ENCODE peak calls at places on chromosomes 11 and 22, in four cellular contexts. Q, S, U and D are unnamed samples.

GRCh38 chr11:57121996-57122395 is 59.8 kb upstream of the LRRC55 start:
- DNase-seq in Q (no peak), S (no peak), U (no peak), D (no peak)

GRCh38 chr11:69518081-69518950 is 36.9 kb downstream of the LINC01488 start:
- DNase-seq in Q (no peak), S (peak), U (no peak), D (peak)

GRCh38 chr11:6402561-6402981 is 12.3 kb downstream of the SMPD1 start:
- DNase-seq in Q (no peak), S (no peak), U (no peak), D (no peak)

GRCh38 chr11:62805991-62806441 is 776 bp upstream of the NXF1 start:
- DNase-seq in Q (no peak), S (peak), U (no peak), D (no peak)

GRCh38 chr11:118060081-118060661 is 16.7 kb upstream of the TMPRSS4 start:
- DNase-seq in Q (no peak), S (no peak), U (no peak), D (peak)

GRCh38 chr11:65435981-65436411 is 13.4 kb downstream of the NEAT1 start:
- DNase-seq in Q (no peak), S (no peak), U (no peak), D (peak)

GRCh38 chr11:63574856-63575602 is 11.8 kb upstream of the PLAAT2 start:
- DNase-seq in Q (no peak), S (no peak), U (no peak), D (no peak)

GRCh38 chr11:68403831-68404230 is 56.7 kb upstream of the PPP6R3 start:
- DNase-seq in Q (no peak), S (no peak), U (no peak), D (no peak)

GRCh38 chr22:44398791-44399190 is 86.0 kb upstream of the SHISAL1 start:
- DNase-seq in Q (no peak), S (no peak), U (no peak), D (peak)

GRCh38 chr22:18147791-18148507 is 2.0 kb upstream of the USP18 start:
- DNase-seq in Q (no peak), S (no peak), U (no peak), D (no peak)

GRCh38 chr11:64285885-64286800 is 495 bp downstream of the GPR137 start:
- DNase-seq in Q (no peak), S (no peak), U (no peak), D (no peak)

GRCh38 chr22:46453006-46453828 is 84.2 kb downstream of the CELSR1 start:
- DNase-seq in Q (no peak), S (no peak), U (no peak), D (no peak)

GRCh38 chr22:23359583-23360123 is 179.3 kb downstream of the BCR start:
- DNase-seq in Q (no peak), S (no peak), U (no peak), D (no peak)

GRCh38 chr11:71577469-71578004 is 5.1 kb downstream of the KRTAP5-11 start:
- DNase-seq in Q (no peak), S (no peak), U (no peak), D (no peak)

GRCh38 chr11:35335226-35335625 is 84.1 kb downstream of the SLC1A2 start:
- DNase-seq in Q (no peak), S (no peak), U (no peak), D (no peak)

GRCh38 chr11:74138572-74138971 is 32.2 kb downstream of the C2CD3 start:
- DNase-seq in Q (peak), S (peak), U (no peak), D (no peak)

GRCh38 chr11:75898871-75899270 is 83.9 kb downstream of the UVRAG start:
- DNase-seq in Q (no peak), S (no peak), U (no peak), D (no peak)

GRCh38 chr11:103582351-103582909 is 454.0 kb upstream of the DDI1 start:
- DNase-seq in Q (no peak), S (no peak), U (no peak), D (no peak)

GRCh38 chr11:67278135-67278938 is 10.8 kb upstream of the ANKRD13D start:
- DNase-seq in Q (no peak), S (no peak), U (no peak), D (no peak)